ENCODE peak calls at places on chromosome 5, in six cellular contexts. Q is H7, B is fibroblast of the aortic adventitia, F is left ventricle myocardium superior, T is adrenal gland, M is skeletal muscle cell. P is an unnamed sample.

GRCh38 chr5:41871866-41872265 is 1.6 kb upstream of the OXCT1 start:
- DNase-seq in F (no peak), Q (no peak), M (peak), T (no peak), B (peak), P (peak)

GRCh38 chr5:142317173-142317572 is 7.6 kb downstream of the SPRY4 start:
- DNase-seq in M (no peak), B (peak), T (no peak), Q (no peak), F (no peak), P (no peak)

GRCh38 chr5:30874234-30875034 is 319.1 kb upstream of the CDH6 start:
- DNase-seq in M (no peak), Q (no peak), F (no peak), B (peak), T (no peak), P (no peak)

GRCh38 chr5:148746826-148747535 is 79.4 kb upstream of the ADRB2 start:
- DNase-seq in M (no peak), F (no peak), B (peak), T (no peak), Q (no peak), P (no peak)

GRCh38 chr5:42701660-42702059 is 55.0 kb upstream of the CCDC152 start:
- DNase-seq in Q (no peak), T (no peak), B (no peak), M (no peak), F (no peak), P (no peak)

GRCh38 chr5:107955321-107955720 is 284.6 kb upstream of the EFNA5 start:
- DNase-seq in T (no peak), F (no peak), M (no peak), Q (no peak), B (no peak), P (no peak)

GRCh38 chr5:431711-432050 is 11.3 kb upstream of the EXOC3 start:
- DNase-seq in T (no peak), Q (no peak), M (no peak), F (peak), B (no peak), P (no peak)

GRCh38 chr5:864492-865167 is 13.8 kb upstream of the ZDHHC11 start:
- DNase-seq in B (peak), T (no peak), F (no peak), M (no peak), Q (no peak), P (no peak)

GRCh38 chr5:6652025-6652424 is 18.8 kb downstream of the SRD5A1 start:
- DNase-seq in Q (no peak), B (no peak), M (no peak), T (no peak), F (no peak), P (no peak)

GRCh38 chr5:73902327-73903051 is 276.5 kb downstream of the ARHGEF28 start:
- DNase-seq in F (no peak), T (no peak), B (peak), M (no peak), Q (peak), P (peak)

GRCh38 chr5:40549611-40550010 is 130.1 kb upstream of the PTGER4 start:
- DNase-seq in M (no peak), F (no peak), B (no peak), Q (no peak), T (no peak), P (no peak)

GRCh38 chr5:134547579-134547978 is 22.1 kb downstream of the JADE2 start:
- DNase-seq in B (peak), M (peak), T (peak), Q (no peak), F (peak), P (peak)

GRCh38 chr5:172636279-172637050 is 4.6 kb upstream of the NEURL1B start:
- DNase-seq in T (no peak), M (no peak), B (no peak), Q (no peak), F (no peak), P (no peak)